ENCODE peak calls at places on chromosomes 13 and 19, in four cellular contexts. M is OCI-LY7, W is fibroblast of lung, P is tibial nerve. V is an unnamed sample.

GRCh38 chr19:45177817-45178261 is at the start of gene TRAPPC6A:
- DNase-seq in W (peak; percentile 40), P (no peak), M (no peak), V (no peak)

GRCh38 chr19:17865364-17866311 is 5.9 kb downstream of the RPL18A start:
- DNase-seq in W (no peak), M (no peak), P (no peak), V (no peak)

GRCh38 chr13:37173214-37173613 is 67.8 kb upstream of the CSNK1A1L start:
- DNase-seq in W (peak; percentile 78), P (no peak), M (no peak), V (no peak)

GRCh38 chr19:3474614-3475013 is 5.7 kb downstream of the SMIM24 start:
- DNase-seq in M (no peak), W (no peak), P (no peak), V (no peak)

GRCh38 chr19:28633223-28634030 is 579.5 kb downstream of the UQCRFS1 start:
- DNase-seq in W (peak; percentile 38), P (no peak), M (peak; percentile 76), V (no peak)

GRCh38 chr13:52345048-52345447 is 60.9 kb downstream of the THSD1 start:
- DNase-seq in P (no peak), W (peak; percentile 43), M (no peak), V (no peak)

GRCh38 chr13:84524586-84524985 is 642.3 kb upstream of the SLITRK1 start:
- DNase-seq in W (no peak), P (no peak), M (no peak), V (no peak)

GRCh38 chr19:14055396-14055795 is 6.5 kb downstream of the PALM3 start:
- DNase-seq in P (no peak), M (no peak), W (no peak), V (no peak)

GRCh38 chr13:23888658-23889597 is at the start of gene MIPEP:
- DNase-seq in M (peak; percentile 95), W (peak; percentile 94), P (peak; percentile 82), V (peak; percentile 90)

GRCh38 chr19:50460161-50460765 is 16.0 kb upstream of the EMC10 start:
- DNase-seq in P (no peak), W (peak; percentile 34), M (peak; percentile 85), V (no peak)

GRCh38 chr19:46813570-46814358 is 25.4 kb upstream of the SLC1A5 start:
- DNase-seq in W (peak; percentile 75), M (no peak), P (peak; percentile 83), V (peak; percentile 78)

GRCh38 chr19:58559275-58560006 is 1.0 kb upstream of the UBE2M start:
- DNase-seq in P (peak; percentile 80), W (peak; percentile 92), M (peak; percentile 93), V (peak; percentile 87)

GRCh38 chr13:20825476-20825875 is 51.7 kb upstream of the EEF1AKMT1 start:
- DNase-seq in P (no peak), W (peak; percentile 54), M (peak; percentile 21), V (no peak)

GRCh38 chr19:49786432-49786831 is 19.6 kb downstream of the AP2A1 start:
- DNase-seq in W (peak; percentile 58), P (no peak), M (no peak), V (no peak)

GRCh38 chr19:18074192-18074591 is 12.5 kb downstream of the IL12RB1 start:
- DNase-seq in M (no peak), W (no peak), P (no peak), V (no peak)

GRCh38 chr13:51999525-51999924 is 11.7 kb downstream of the ATP7B start:
- DNase-seq in M (no peak), W (peak; percentile 15), P (no peak), V (peak; percentile 62)

GRCh38 chr13:94726425-94726824 is 14.1 kb upstream of the SOX21 start:
- DNase-seq in M (no peak), W (no peak), P (no peak), V (no peak)

GRCh38 chr13:46354143-46355087 is 32.6 kb downstream of the RUBCNL start:
- DNase-seq in P (no peak), W (peak; percentile 91), M (no peak), V (no peak)

GRCh38 chr13:108060111-108060510 is 155.2 kb downstream of the LIG4 start:
- DNase-seq in W (no peak), M (no peak), P (no peak), V (no peak)

GRCh38 chr13:112890316-112891131 is 78.5 kb upstream of the MCF2L start:
- DNase-seq in W (no peak), P (no peak), M (no peak), V (no peak)

GRCh38 chr19:14346279-14346678 is 35.0 kb upstream of the ADGRE5 start:
- DNase-seq in M (no peak), P (no peak), W (no peak), V (no peak)

GRCh38 chr13:110346661-110347067 is 39.6 kb downstream of the COL4A2 start:
- DNase-seq in M (no peak), W (no peak), P (no peak), V (no peak)

GRCh38 chr13:31699650-31700049 is 39.7 kb upstream of the RXFP2 start:
- DNase-seq in M (peak; percentile 1), P (no peak), W (no peak), V (no peak)

GRCh38 chr19:48737360-48737998 is 2.9 kb downstream of the RASIP1 start:
- DNase-seq in W (no peak), P (no peak), M (no peak), V (no peak)

GRCh38 chr13:113776231-113777125 is 17.5 kb downstream of the TMEM255B start:
- DNase-seq in M (no peak), P (no peak), W (no peak), V (no peak)

GRCh38 chr19:48351341-48351752 is 12.4 kb downstream of the TMEM143 start:
- DNase-seq in M (peak; percentile 69), W (peak; percentile 49), P (peak; percentile 44), V (peak; percentile 78)

GRCh38 chr13:40064723-40065122 is 409.3 kb downstream of the COG6 start:
- DNase-seq in P (no peak), W (peak; percentile 93), M (no peak), V (no peak)

GRCh38 chr13:99981115-99982020 is at the start of gene ZIC2:
- DNase-seq in P (no peak), W (no peak), M (no peak), V (no peak)

GRCh38 chr19:3830841-3831589 is 37.8 kb downstream of the ZFR2 start:
- DNase-seq in M (no peak), P (no peak), W (no peak), V (no peak)

GRCh38 chr19:15288146-15288963 is 44.0 kb downstream of the BRD4 start:
- DNase-seq in P (peak; percentile 35), W (no peak), M (peak; percentile 74), V (no peak)

GRCh38 chr13:43245374-43245964 is 222.1 kb downstream of the DNAJC15 start:
- DNase-seq in W (peak; percentile 91), M (no peak), P (no peak), V (no peak)

GRCh38 chr13:20582026-20582425 is 15.1 kb downstream of the IFT88 start:
- DNase-seq in W (no peak), P (no peak), M (no peak), V (no peak)